ENCODE peak calls at places on chromosome 2, in ten cellular contexts. X is endodermal cell; J is ovary; Q is testis; L is colonic mucosa; H is A549; V is epithelial cell of esophagus; Y is CD8-positive, alpha-beta memory T cell; P is CD8-positive, alpha-beta T cell; T is neuronal stem cell. I is an unnamed sample.

GRCh38 chr2:184532541-184532940 is 65.8 kb upstream of the ZNF804A start:
- DNase-seq in X (no peak), J (no peak), Q (no peak), L (no peak), H (no peak), V (no peak), Y (no peak), P (no peak), T (no peak), I (no peak)

GRCh38 chr2:236794074-236794473 is 224.4 kb downstream of the ACKR3 start:
- DNase-seq in X (no peak), J (no peak), Q (no peak), L (no peak), H (no peak), V (peak), Y (no peak), P (no peak), T (no peak), I (no peak)

GRCh38 chr2:109341363-109341762 is 212.4 kb downstream of the SH3RF3 start:
- DNase-seq in X (no peak), J (no peak), Q (no peak), L (no peak), H (no peak), V (peak), Y (no peak), P (no peak), T (no peak), I (no peak)

GRCh38 chr2:238381341-238382130 is 45.2 kb upstream of the ASB1 start:
- DNase-seq in X (no peak), J (no peak), Q (no peak), L (no peak), H (no peak), V (no peak), Y (no peak), P (no peak), T (no peak), I (no peak)

GRCh38 chr2:43400508-43400907 is 174.1 kb upstream of the ZFP36L2 start:
- DNase-seq in X (no peak), J (no peak), Q (no peak), L (no peak), H (peak), V (no peak), Y (no peak), P (no peak), T (no peak), I (no peak)

GRCh38 chr2:237550057-237550415 is 16.3 kb upstream of the PRLH start:
- DNase-seq in X (no peak), J (no peak), Q (no peak), L (no peak), H (no peak), V (no peak), Y (no peak), P (no peak), T (no peak), I (no peak)

GRCh38 chr2:173048901-173049661 is 26.6 kb upstream of the MAP3K20 start:
- DNase-seq in X (no peak), J (peak), Q (peak), L (peak), H (peak), V (peak), Y (no peak), P (no peak), T (no peak), I (peak)

GRCh38 chr2:176553685-176554106 is 284.5 kb downstream of the MTX2 start:
- DNase-seq in X (peak), J (peak), Q (peak), L (peak), H (peak), V (peak), Y (peak), P (no peak), T (no peak), I (no peak)

GRCh38 chr2:219252570-219252899 is 508 bp upstream of the TUBA4B start:
- DNase-seq in X (no peak), J (no peak), Q (no peak), L (peak), H (no peak), V (peak), Y (no peak), P (no peak), T (no peak), I (no peak)

GRCh38 chr2:45170191-45170975 is 161.1 kb upstream of the SIX2 start:
- DNase-seq in X (no peak), J (no peak), Q (peak), L (no peak), H (no peak), V (no peak), Y (no peak), P (no peak), T (peak), I (no peak)

GRCh38 chr2:23360571-23361125 is 24.3 kb upstream of the KLHL29 start:
- DNase-seq in X (peak), J (no peak), Q (no peak), L (no peak), H (peak), V (no peak), Y (no peak), P (no peak), T (no peak), I (no peak)

GRCh38 chr2:112640800-112641675 is 4.7 kb upstream of the SLC20A1 start:
- DNase-seq in X (no peak), J (no peak), Q (no peak), L (no peak), H (no peak), V (peak), Y (no peak), P (no peak), T (no peak), I (no peak)

GRCh38 chr2:104473568-104473967 is 380.3 kb upstream of the POU3F3 start:
- DNase-seq in X (no peak), J (no peak), Q (no peak), L (no peak), H (no peak), V (no peak), Y (no peak), P (no peak), T (peak), I (no peak)

GRCh38 chr2:73101626-73102256 is 11.0 kb downstream of the RAB11FIP5 start:
- DNase-seq in X (peak), J (peak), Q (no peak), L (no peak), H (no peak), V (no peak), Y (no peak), P (no peak), T (no peak), I (no peak)

GRCh38 chr2:26875808-26876207 is 27.9 kb downstream of the DPYSL5 start:
- DNase-seq in X (no peak), J (no peak), Q (no peak), L (no peak), H (no peak), V (no peak), Y (no peak), P (no peak), T (no peak), I (no peak)

GRCh38 chr2:148602918-148603561 is 41.5 kb upstream of the EPC2 start:
- DNase-seq in X (no peak), J (no peak), Q (no peak), L (no peak), H (no peak), V (no peak), Y (no peak), P (no peak), T (no peak), I (peak)

GRCh38 chr2:203734276-203734983 is 28.0 kb downstream of the CD28 start:
- DNase-seq in X (peak), J (no peak), Q (no peak), L (no peak), H (no peak), V (no peak), Y (no peak), P (no peak), T (no peak), I (no peak)

GRCh38 chr2:224887159-224887558 is 155.1 kb downstream of the DOCK10 start:
- DNase-seq in X (no peak), J (no peak), Q (no peak), L (no peak), H (no peak), V (peak), Y (no peak), P (no peak), T (no peak), I (no peak)

GRCh38 chr2:159904127-159904564 is 106.1 kb upstream of the CD302 start:
- DNase-seq in X (no peak), J (peak), Q (no peak), L (peak), H (no peak), V (no peak), Y (peak), P (peak), T (no peak), I (no peak)

GRCh38 chr2:121231385-121232000 is 53.5 kb downstream of the TFCP2L1 start:
- DNase-seq in X (no peak), J (no peak), Q (no peak), L (no peak), H (no peak), V (no peak), Y (no peak), P (no peak), T (no peak), I (no peak)

GRCh38 chr2:186755066-186755465 is 61.2 kb downstream of the FAM171B start:
- DNase-seq in X (no peak), J (no peak), Q (no peak), L (no peak), H (no peak), V (peak), Y (no peak), P (no peak), T (no peak), I (no peak)

GRCh38 chr2:8543412-8544167 is 138.3 kb upstream of the ID2 start:
- DNase-seq in X (peak), J (no peak), Q (peak), L (peak), H (no peak), V (no peak), Y (no peak), P (no peak), T (no peak), I (peak)

GRCh38 chr2:95670167-95670566 is 78.4 kb downstream of the TRIM43 start:
- DNase-seq in X (no peak), J (no peak), Q (no peak), L (no peak), H (no peak), V (no peak), Y (no peak), P (no peak), T (no peak), I (no peak)

GRCh38 chr2:100640329-100641114 is 77.7 kb downstream of the PDCL3 start:
- DNase-seq in X (peak), J (no peak), Q (no peak), L (no peak), H (no peak), V (no peak), Y (no peak), P (no peak), T (no peak), I (no peak)

GRCh38 chr2:99422599-99422998 is 67.2 kb downstream of the REV1 start:
- DNase-seq in X (no peak), J (no peak), Q (no peak), L (no peak), H (no peak), V (no peak), Y (no peak), P (no peak), T (no peak), I (no peak)

GRCh38 chr2:239813261-239814135 is 211.6 kb downstream of the NDUFA10 start:
- DNase-seq in X (no peak), J (peak), Q (peak), L (no peak), H (no peak), V (no peak), Y (no peak), P (no peak), T (no peak), I (peak)

GRCh38 chr2:137252934-137253333 is 487.6 kb downstream of the THSD7B start:
- DNase-seq in X (no peak), J (no peak), Q (no peak), L (no peak), H (no peak), V (peak), Y (no peak), P (no peak), T (no peak), I (no peak)

GRCh38 chr2:64799592-64800252 is 146.0 kb upstream of the SERTAD2 start:
- DNase-seq in X (no peak), J (no peak), Q (no peak), L (no peak), H (no peak), V (peak), Y (no peak), P (no peak), T (no peak), I (no peak)

GRCh38 chr2:227818569-227819397 is 5.1 kb downstream of the CCL20 start:
- DNase-seq in X (no peak), J (no peak), Q (peak), L (peak), H (peak), V (no peak), Y (no peak), P (no peak), T (no peak), I (peak)

GRCh38 chr2:48756289-48756688 is 765 bp upstream of the LHCGR start:
- DNase-seq in X (no peak), J (no peak), Q (no peak), L (no peak), H (no peak), V (no peak), Y (no peak), P (no peak), T (no peak), I (no peak)

GRCh38 chr2:48753228-48753627 is 2.3 kb downstream of the LHCGR start:
- DNase-seq in X (no peak), J (no peak), Q (no peak), L (no peak), H (no peak), V (no peak), Y (no peak), P (no peak), T (no peak), I (no peak)

GRCh38 chr2:48754874-48755273 is 650 bp downstream of the LHCGR start:
- DNase-seq in X (peak), J (no peak), Q (no peak), L (no peak), H (no peak), V (no peak), Y (no peak), P (no peak), T (no peak), I (no peak)

GRCh38 chr2:48759682-48760081 is 4.2 kb upstream of the LHCGR start:
- DNase-seq in X (no peak), J (no peak), Q (no peak), L (no peak), H (no peak), V (no peak), Y (no peak), P (no peak), T (no peak), I (no peak)

DNA sequence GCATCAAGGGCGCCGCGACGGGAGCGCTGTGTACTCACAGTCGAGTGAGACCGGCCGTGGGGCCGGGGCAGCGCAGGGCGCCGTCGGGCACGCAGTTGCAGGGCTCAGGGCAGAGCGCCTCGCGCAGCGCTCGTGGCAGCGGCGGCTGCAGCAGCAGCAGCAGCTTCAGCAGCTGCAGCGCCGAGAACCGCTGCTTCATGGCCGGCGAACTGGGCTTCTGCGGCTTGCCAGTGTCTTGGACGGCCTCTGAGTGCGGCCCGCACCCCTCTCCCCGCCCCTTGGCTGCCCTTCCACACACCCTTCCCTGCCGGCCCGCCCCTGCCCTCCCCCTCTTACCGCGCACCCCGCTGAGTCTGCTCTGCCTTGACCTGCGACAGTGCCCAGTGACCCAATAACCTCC is at the start of gene LHCGR:
- DNase-seq in X (peak), J (peak), Q (peak), L (no peak), H (no peak), V (peak), Y (no peak), P (no peak), T (no peak), I (no peak)
- H3K4me3 ChIP-seq in X (no peak), J (no peak), Q (peak), L (no peak), H (peak), V (no peak), Y (no peak), P (no peak), T (no peak), I (peak)

DNA sequence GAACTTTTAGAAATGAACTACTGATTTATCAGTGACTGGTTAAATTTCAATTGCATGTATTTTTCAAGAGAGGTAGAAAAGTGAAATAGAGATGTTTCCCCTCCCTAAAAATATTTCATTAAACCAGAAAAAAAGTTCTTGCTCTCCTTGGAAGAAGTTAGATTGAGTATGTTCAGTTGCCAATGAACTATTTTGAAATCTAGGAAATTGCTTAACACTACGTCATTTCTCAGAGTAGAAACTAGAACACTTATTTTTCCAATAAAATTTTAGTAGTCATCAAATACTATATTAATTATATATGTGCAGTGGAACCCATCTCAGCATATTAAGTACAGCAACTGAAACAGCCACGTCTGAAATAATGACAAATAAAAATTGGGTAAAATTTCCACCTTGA is 51.8 kb upstream of the STAT1 start:
- DNase-seq in X (no peak), J (no peak), Q (no peak), L (no peak), H (no peak), V (no peak), Y (no peak), P (no peak), T (no peak), I (no peak)
- H3K4me3 ChIP-seq in X (no peak), J (no peak), Q (no peak), L (no peak), H (no peak), V (no peak), Y (peak), P (no peak), T (no peak), I (no peak)

GRCh38 chr2:217964658-217965161 is 38.1 kb downstream of the TNS1 start:
- DNase-seq in X (peak), J (peak), Q (no peak), L (no peak), H (no peak), V (no peak), Y (no peak), P (no peak), T (no peak), I (no peak)
- H3K4me3 ChIP-seq in X (no peak), J (no peak), Q (no peak), L (no peak), H (no peak), V (no peak), Y (no peak), P (no peak), T (no peak), I (no peak)

DNA sequence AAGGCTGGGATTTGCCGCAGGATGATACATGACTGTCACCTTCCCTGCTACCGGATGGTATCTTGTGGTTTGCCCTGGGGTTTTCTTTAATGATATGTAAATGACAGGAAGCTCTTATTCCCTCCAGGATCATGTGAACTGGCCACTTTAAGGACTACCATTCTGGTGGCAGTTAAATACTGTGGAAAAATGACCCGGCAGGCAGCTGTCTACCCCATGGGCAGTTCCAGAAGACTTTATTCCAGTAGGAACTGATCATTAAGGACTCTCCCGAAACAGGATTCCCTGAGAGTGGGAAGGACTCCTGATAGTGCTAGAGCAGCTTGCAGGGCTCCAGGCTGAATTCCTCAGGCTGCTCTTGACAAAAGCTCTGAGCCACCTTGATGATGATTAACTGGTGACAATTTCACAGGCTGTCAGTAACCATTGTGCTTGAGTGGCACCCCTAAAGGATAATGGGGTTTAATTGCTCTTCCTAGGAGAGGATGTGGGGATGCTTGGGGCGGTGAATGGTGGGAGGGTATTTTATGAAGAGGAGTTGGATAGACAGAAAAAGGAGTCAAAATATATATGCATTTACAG is 212.0 kb downstream of the CPS1 start:
- DNase-seq in X (peak), J (no peak), Q (no peak), L (no peak), H (no peak), V (no peak), Y (no peak), P (no peak), T (no peak), I (no peak)
- H3K4me3 ChIP-seq in X (no peak), J (no peak), Q (no peak), L (no peak), H (no peak), V (no peak), Y (no peak), P (no peak), T (no peak), I (no peak)

GRCh38 chr2:28612131-28612812 is 116.4 kb downstream of the PLB1 start:
- DNase-seq in X (no peak), J (peak), Q (no peak), L (no peak), H (no peak), V (peak), Y (no peak), P (no peak), T (no peak), I (no peak)

GRCh38 chr2:28616618-28617017 is 120.8 kb downstream of the PLB1 start:
- DNase-seq in X (no peak), J (no peak), Q (no peak), L (no peak), H (no peak), V (no peak), Y (no peak), P (no peak), T (no peak), I (no peak)

GRCh38 chr2:28615691-28616090 is 119.8 kb downstream of the PLB1 start:
- DNase-seq in X (no peak), J (no peak), Q (no peak), L (no peak), H (no peak), V (no peak), Y (peak), P (no peak), T (no peak), I (no peak)

GRCh38 chr2:28613181-28613580 is 117.3 kb downstream of the PLB1 start:
- DNase-seq in X (no peak), J (peak), Q (no peak), L (no peak), H (no peak), V (no peak), Y (no peak), P (no peak), T (no peak), I (no peak)

DNA sequence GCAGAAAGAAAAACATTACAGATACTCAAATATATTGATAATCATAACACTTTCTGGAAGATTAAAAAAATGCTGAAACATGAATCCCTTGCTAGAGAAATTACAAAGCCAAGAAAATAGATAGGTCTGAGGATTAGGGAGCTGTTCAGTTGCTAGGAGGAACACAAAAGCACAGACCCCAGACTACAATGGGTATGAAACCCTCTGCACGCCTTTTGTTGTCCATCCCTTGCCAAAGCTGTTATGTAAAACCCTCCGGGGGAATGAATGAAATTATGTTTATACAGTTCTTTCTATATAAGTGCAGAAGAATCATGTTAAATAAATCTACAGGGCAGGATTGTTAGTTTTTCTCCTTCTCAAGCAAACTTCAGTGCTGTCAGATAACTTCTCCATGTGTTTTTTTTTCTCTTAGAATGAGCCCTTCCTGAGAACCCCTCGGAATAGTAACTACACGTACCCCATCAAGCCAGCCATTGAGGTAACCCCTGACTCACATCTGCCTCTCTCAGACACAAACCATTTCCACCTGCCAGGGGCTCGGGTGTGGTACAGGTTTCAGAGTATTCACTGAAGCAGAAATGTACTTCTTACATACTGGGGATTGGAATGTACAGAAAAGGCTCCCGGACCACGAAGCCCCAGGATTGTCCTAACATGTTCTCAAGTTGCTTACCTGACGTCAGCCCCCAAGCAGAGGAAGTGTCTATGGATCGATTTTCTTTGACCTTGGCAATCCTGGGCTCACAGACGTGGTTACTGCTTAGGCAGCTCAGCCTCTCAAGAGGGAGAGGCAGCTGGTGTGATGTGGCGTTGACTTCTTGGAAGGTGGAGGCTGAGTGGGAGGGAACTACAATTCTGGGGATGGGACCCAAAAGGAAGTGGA is 118.0 kb downstream of the PLB1 start:
- DNase-seq in X (no peak), J (peak), Q (no peak), L (no peak), H (no peak), V (peak), Y (no peak), P (no peak), T (no peak), I (no peak)
- H3K4me3 ChIP-seq in X (no peak), J (no peak), Q (no peak), L (no peak), H (no peak), V (no peak), Y (no peak), P (no peak), T (no peak), I (no peak)

I was measured in ascending aorta.